ENCODE peak calls at places on chromosomes 6 and 20, in four cellular contexts. M is HCT116, L is HepG2, U is SK-N-SH. W is an unnamed sample.

GRCh38 chr6:154298297-154298696 is 58.3 kb downstream of the IPCEF1 start:
- DNase-seq in M (no peak), U (no peak), L (peak), W (no peak)

GRCh38 chr6:41706876-41707564 is 28.4 kb downstream of the TFEB start:
- DNase-seq in M (no peak), L (no peak), U (no peak), W (no peak)

GRCh38 chr6:14221564-14222297 is 104.2 kb downstream of the CD83 start:
- DNase-seq in L (no peak), M (no peak), U (no peak), W (no peak)

GRCh38 chr6:100415780-100416179 is 48.9 kb downstream of the SIM1 start:
- DNase-seq in M (no peak), U (no peak), L (no peak), W (no peak)

GRCh38 chr20:51121272-51121671 is 98.4 kb upstream of the KCNG1 start:
- DNase-seq in U (no peak), L (no peak), M (no peak), W (no peak)

GRCh38 chr6:107741191-107741680 is 82.9 kb downstream of the SCML4 start:
- DNase-seq in L (no peak), U (no peak), M (no peak), W (no peak)

GRCh38 chr20:50286609-50287008 is 96.0 kb downstream of the CEBPB start:
- DNase-seq in L (no peak), U (peak), M (no peak), W (peak)

GRCh38 chr20:56859039-56859750 is 230.1 kb downstream of the TFAP2C start:
- DNase-seq in U (no peak), L (no peak), M (no peak), W (no peak)

GRCh38 chr6:16712931-16713484 is 48.3 kb downstream of the ATXN1 start:
- DNase-seq in U (no peak), L (no peak), M (peak), W (no peak)

GRCh38 chr20:44427804-44428173 is 47.9 kb upstream of the TTPAL start:
- DNase-seq in M (no peak), L (no peak), U (no peak), W (no peak)

GRCh38 chr6:1227600-1227934 is 84.3 kb upstream of the FOXQ1 start:
- DNase-seq in M (no peak), L (no peak), U (no peak), W (no peak)

GRCh38 chr20:51089272-51089671 is 66.4 kb upstream of the KCNG1 start:
- DNase-seq in L (no peak), U (no peak), M (no peak), W (no peak)

GRCh38 chr20:51467971-51468626 is 74.4 kb downstream of the NFATC2 start:
- DNase-seq in L (no peak), U (no peak), M (no peak), W (no peak)

GRCh38 chr6:13472099-13472498 is 15.3 kb downstream of the GFOD1 start:
- DNase-seq in M (no peak), L (no peak), U (no peak), W (no peak)

GRCh38 chr6:26158581-26159416 is 71.6 kb downstream of the HFE start:
- DNase-seq in M (no peak), L (no peak), U (no peak), W (peak)

GRCh38 chr6:128394171-128394570 is 126.2 kb downstream of the PTPRK start:
- DNase-seq in U (no peak), L (no peak), M (no peak), W (no peak)

GRCh38 chr20:50012282-50013263 is 29.8 kb downstream of the SNAI1 start:
- DNase-seq in L (no peak), M (no peak), U (peak), W (peak)

GRCh38 chr6:25050356-25050755 is 114.6 kb upstream of the RIPOR2 start:
- DNase-seq in M (no peak), U (no peak), L (no peak), W (no peak)

GRCh38 chr6:138724015-138724414 is 49.6 kb upstream of the CCDC28A start:
- DNase-seq in U (no peak), L (peak), M (peak), W (no peak)

DNA sequence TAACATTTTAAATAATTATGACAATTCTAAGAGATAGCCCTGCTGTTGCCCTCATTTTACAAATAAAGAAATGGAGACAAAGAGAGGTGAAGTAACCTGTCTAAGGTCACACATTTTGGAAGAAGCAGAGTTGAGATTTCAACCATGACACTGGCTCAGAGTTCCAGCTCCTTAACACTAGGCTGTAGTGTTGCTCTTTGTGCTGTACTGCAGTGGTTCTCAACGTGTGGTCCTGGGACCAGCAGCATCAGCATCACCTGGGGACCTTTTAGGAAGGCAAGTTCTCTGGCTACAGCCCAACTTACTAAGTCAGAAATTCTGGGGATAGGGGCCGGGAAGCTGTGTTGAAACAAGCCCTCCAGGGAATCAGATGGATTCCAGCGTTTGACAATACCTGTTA is 62.4 kb upstream of the FERMT1 start:
- DNase-seq in L (no peak), M (no peak), U (no peak), W (no peak)
- TF ChIP-seq ELF1 in L (no peak), M (no peak), U (no peak), W (no peak)

GRCh38 chr20:32437391-32438074 is 79.4 kb downstream of the ASXL1 start:
- DNase-seq in U (peak), M (no peak), L (peak), W (no peak)

GRCh38 chr20:32436968-32437367 is 78.8 kb downstream of the ASXL1 start:
- DNase-seq in U (no peak), M (no peak), L (no peak), W (no peak)

GRCh38 chr20:32435449-32436107 is 77.4 kb downstream of the ASXL1 start:
- DNase-seq in L (no peak), M (no peak), U (peak), W (no peak)

GRCh38 chr20:32434434-32434833 is 76.3 kb downstream of the ASXL1 start:
- DNase-seq in M (no peak), L (no peak), U (peak), W (no peak)

DNA sequence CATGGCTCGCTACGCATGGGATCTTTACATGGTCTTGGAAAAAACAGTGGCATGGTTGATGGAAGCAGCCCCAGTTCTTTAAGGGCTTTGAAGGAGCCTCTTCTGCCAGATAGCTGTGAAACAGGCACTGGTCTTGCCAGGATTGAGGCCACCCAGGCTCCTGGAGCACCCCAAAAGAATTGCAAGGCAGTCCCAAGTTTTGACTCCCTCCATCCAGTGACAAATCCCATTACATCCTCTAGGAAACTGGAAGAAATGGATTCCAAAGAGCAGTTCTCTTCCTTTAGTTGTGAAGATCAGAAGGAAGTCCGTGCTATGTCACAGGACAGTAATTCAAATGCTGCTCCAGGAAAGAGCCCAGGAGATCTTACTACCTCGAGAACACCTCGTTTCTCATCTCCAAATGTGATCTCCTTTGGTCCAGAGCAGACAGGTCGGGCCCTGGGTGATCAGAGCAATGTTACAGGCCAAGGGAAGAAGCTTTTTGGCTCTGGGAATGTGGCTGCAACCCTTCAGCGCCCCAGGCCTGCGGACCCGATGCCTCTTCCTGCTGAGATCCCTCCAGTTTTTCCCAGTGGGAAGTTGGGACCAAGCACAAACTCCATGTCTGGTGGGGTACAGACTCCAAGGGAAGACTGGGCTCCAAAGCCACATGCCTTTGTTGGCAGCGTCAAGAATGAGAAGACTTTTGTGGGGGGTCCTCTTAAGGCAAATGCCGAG is 78.2 kb downstream of the ASXL1 start:
- DNase-seq in L (no peak), M (no peak), U (peak), W (no peak)
- TF ChIP-seq POLR2AphosphoS5 in L (no peak), M (no peak), U (no peak), W (peak)

GRCh38 chr20:4949833-4950178 is 51.5 kb downstream of the SLC23A2 start:
- DNase-seq in L (peak), M (no peak), U (peak), W (peak)

GRCh38 chr20:4950437-4950836 is 50.9 kb downstream of the SLC23A2 start:
- DNase-seq in M (no peak), U (no peak), L (no peak), W (no peak)

GRCh38 chr20:4950841-4951240 is 50.5 kb downstream of the SLC23A2 start:
- DNase-seq in L (no peak), U (no peak), M (no peak), W (no peak)

GRCh38 chr20:4946585-4947378 is 54.5 kb downstream of the SLC23A2 start:
- DNase-seq in L (no peak), M (no peak), U (no peak), W (no peak)

DNA sequence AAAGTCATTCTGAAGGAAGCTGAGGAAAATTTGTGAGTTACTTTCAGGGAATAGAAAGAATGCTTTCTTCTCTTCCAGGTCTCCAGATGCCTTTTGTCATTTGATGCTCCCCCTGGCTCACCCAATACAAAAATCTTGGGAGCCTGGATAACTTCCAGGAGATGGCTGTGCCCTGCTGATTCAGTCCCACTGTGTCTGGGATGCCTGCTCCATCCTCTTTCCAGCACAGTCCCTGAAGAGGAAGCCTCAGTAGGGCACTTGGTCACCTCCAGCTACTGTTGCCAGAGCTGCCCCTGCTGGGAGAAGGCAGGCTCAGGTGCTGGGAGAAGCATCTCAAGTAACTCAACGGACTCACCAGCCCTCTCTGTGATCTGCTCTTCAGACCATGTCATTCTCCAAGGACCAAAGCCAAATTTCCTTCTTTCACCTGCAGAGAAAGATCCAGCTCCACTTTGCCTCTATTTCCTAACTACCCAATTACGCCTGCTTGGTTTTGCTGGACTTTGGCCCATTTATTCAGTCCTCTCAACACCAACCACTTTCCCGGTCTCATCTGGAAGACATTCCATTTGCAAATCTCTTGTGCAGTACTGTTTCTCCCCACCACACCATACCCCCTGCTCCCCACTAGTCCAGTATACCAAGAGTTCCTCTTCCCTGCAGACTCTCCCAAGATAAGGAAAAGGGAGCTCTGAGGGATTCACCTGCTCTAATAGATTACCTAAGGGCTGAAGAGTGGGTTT is 53.3 kb downstream of the SLC23A2 start:
- DNase-seq in U (no peak), L (no peak), M (no peak), W (no peak)
- TF ChIP-seq ELF1 in U (no peak), L (no peak), M (no peak), W (no peak)

DNA sequence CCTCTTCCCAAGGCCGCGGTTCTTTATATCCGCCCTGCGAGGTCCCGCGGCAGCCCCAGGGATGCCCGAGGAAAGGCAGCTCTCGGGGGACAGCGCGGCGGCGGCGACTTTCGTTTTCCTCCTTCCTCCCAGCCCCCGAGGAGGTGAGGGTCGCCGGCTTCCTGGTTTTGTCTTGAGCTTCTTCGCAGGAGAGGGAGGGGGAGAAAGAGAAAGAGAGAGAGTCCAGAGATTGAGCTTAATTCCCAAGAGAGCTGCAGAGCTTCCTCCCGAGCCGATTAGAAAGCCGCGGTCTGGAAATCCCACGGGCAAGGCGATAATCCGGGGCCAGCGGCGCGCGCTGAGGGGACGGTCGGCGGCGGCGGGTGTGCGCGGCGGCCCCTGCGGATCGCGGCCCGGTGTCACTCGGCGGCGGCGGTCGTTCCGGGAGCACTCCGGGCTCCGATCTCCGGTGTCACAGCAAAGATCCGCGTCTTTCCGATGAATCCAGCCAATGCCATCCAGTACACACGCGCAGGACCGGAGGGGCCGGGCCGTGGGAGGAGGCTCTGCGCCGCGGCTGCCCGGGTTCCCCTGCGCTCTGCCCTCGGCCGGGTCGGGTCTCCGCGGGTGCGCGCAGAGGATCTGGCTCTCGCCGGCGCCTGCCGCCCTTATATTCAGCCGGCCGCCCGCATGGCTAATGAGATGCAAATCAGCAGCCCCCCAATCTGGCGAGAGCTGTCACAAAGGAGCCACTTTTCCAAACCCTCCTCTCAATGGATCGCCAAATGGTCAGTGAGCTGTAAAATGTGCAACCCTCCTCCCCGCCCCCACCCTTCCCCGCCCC is at the start of gene DLL1:
- DNase-seq in M (no peak), U (peak), L (no peak), W (no peak)
- TF ChIP-seq POLR2AphosphoS5 in M (peak), U (no peak), L (no peak), W (no peak)